ENCODE peak calls at places on chromosomes 6 and 20, in six cellular contexts. E is neural progenitor cell, U is hepatocyte, W is HCT116, V is SK-N-SH, A is MM.1S. Z is an unnamed sample.

GRCh38 chr6:121780325-121781313 is 345.2 kb downstream of the GJA1 start:
- DNase-seq in E (no peak), U (peak), W (peak), V (no peak), A (no peak), Z (no peak)

GRCh38 chr6:32393660-32394420 is 13.1 kb downstream of the BTNL2 start:
- DNase-seq in E (no peak), U (peak), W (no peak), V (no peak), A (no peak), Z (no peak)

GRCh38 chr20:2955257-2955950 is 82.1 kb downstream of the PTPRA start:
- DNase-seq in E (no peak), U (no peak), W (no peak), V (no peak), A (peak), Z (no peak)

GRCh38 chr6:139751179-139751578 is 376.7 kb upstream of the CITED2 start:
- DNase-seq in E (no peak), U (no peak), W (no peak), V (no peak), A (no peak), Z (no peak)

GRCh38 chr20:59498291-59498690 is 106.0 kb upstream of the PHACTR3 start:
- DNase-seq in E (no peak), U (no peak), W (no peak), V (no peak), A (no peak), Z (no peak)

GRCh38 chr6:113371106-113371505 is 486.0 kb upstream of the MARCKS start:
- DNase-seq in E (no peak), U (no peak), W (no peak), V (no peak), A (no peak), Z (no peak)

GRCh38 chr6:10518461-10519216 is 2.5 kb upstream of the GCNT2 start:
- DNase-seq in E (no peak), U (peak), W (no peak), V (no peak), A (no peak), Z (peak)

GRCh38 chr20:60206259-60206658 is 248.0 kb downstream of the CDH26 start:
- DNase-seq in E (peak), U (peak), W (peak), V (peak), A (peak), Z (peak)

GRCh38 chr20:52806918-52807317 is 165.2 kb upstream of the TSHZ2 start:
- DNase-seq in E (no peak), U (no peak), W (no peak), V (no peak), A (no peak), Z (no peak)

GRCh38 chr20:37315293-37316110 is 26.0 kb downstream of the MANBAL start:
- DNase-seq in E (no peak), U (no peak), W (no peak), V (peak), A (no peak), Z (no peak)

DNA sequence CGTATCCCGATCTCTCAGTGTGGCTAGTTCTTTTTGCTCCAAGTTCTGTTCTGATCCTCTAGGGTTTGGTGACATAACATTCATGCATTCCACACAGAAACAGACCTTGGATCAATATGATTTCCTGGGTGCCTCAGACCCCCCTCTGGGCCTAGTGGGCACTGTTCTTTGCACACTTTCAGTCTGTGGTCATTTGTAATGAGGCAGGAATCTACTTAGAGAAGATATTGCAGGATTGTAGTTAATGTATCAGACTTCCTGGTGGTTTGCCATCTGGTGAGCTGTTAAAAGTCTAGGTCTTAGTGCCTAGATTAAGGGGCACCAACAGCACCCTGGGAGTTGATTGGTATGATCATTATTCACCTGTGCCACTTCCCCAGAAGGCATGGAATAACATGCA is 7.5 kb downstream of the BEND6 start:
- DNase-seq in E (no peak), U (no peak), W (no peak), V (no peak), A (no peak), Z (no peak)
- H3K27ac ChIP-seq in E (no peak), U (no peak), W (no peak), V (peak), A (no peak), Z (no peak)

GRCh38 chr20:51542033-51542893 is at the start of gene NFATC2:
- DNase-seq in E (peak), U (peak), W (no peak), V (peak), A (peak), Z (peak)
- TF ChIP-seq CTCF in E (peak), U (peak), W (peak), V (peak), A (peak), Z (peak)

GRCh38 chr6:43493230-43493629 is 15.9 kb downstream of the TJAP1 start:
- DNase-seq in E (no peak), U (no peak), W (no peak), V (no peak), A (no peak), Z (no peak)

GRCh38 chr6:43492673-43493072 is 15.3 kb downstream of the TJAP1 start:
- DNase-seq in E (no peak), U (no peak), W (no peak), V (no peak), A (no peak), Z (no peak)

GRCh38 chr6:43493833-43494232 is 16.3 kb downstream of the LRRC73 start:
- DNase-seq in E (no peak), U (peak), W (no peak), V (no peak), A (no peak), Z (no peak)

GRCh38 chr6:43490523-43490939 is 13.2 kb downstream of the TJAP1 start:
- DNase-seq in E (no peak), U (no peak), W (no peak), V (no peak), A (no peak), Z (no peak)

DNA sequence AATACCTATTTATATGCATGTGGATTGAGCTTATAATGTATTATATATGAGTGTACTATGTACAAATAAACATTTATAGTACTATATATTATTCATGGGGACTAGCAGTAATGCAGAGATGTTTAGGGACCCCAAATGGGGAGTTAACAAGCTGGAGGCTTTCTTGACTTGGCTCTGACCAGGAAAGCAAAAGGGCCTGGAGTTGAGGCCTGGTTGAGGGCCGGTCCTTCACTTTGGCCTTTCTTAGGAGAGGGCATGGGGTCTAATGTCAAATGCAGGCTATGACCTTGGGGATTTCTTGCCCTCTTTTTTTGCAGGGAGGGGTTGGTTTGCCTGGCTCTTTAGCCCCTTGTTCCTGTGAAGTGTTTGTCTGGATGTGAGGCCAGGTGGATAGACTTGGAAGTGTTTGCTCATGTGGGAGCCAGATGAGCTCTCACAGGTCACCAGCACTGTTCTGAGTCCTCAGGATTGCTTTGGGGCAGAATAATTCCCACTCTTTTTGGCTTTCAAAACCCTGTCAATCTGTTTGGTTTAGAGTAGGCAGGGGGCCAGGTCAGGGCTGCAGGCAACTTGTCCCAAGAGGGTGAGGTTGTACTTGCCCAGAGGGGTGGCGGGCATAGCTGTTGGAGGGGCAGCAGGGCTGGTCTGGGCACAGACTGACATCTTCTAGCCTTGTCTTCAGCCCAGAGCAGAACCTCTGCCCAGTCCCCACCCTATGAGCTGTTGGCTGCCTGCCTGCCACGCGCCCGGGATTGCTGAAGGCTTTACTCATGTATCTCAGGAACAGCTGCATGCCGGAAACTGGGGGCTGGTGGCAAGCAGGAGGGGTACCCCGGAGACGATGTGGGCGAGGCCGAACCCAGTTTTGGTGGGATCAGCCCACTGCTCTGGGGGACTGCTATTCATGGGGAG is 14.6 kb downstream of the TJAP1 start:
- DNase-seq in E (no peak), U (no peak), W (no peak), V (peak), A (no peak), Z (no peak)
- TF ChIP-seq EZH2phosphoT487 in E (no peak), U (no peak), W (no peak), V (no peak), A (no peak), Z (no peak)

GRCh38 chr6:41938590-41938989 is 3.0 kb downstream of the CCND3 start:
- DNase-seq in E (peak), U (no peak), W (no peak), V (no peak), A (no peak), Z (no peak)
- H3K27ac ChIP-seq in E (no peak), U (peak), W (no peak), V (peak), A (no peak), Z (peak)

DNA sequence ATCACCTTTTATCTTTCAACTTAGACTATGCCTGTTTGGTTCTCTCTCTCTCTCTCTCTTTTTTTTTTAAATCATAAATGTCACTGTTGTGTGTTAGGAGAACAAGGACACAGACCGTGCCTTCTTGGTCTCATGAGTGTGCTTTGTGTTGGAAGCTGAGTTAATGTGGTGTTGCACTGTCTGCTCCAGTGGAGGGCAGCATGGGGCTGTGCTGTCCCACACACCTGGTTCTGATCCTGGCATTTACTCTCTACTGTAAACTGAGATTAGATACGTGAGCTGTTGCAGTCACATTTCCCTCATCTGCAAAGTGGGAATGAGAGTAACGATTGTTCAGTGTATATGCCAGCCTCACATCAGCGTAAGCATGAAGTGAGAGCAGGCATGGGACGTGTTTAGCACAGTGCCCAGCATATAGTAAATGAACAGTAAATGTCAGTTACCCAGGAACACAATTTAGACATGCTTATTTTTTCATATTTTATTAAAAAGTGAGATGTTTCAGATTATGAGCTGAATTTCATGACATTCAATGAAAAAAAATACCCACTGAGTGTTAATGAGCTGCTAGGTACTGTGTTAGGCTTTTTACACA is 161.1 kb downstream of the FARS2 start:
- DNase-seq in E (peak), U (peak), W (peak), V (peak), A (no peak), Z (peak)
- TF ChIP-seq CTCF in E (peak), U (peak), W (peak), V (peak), A (peak), Z (peak)

DNA sequence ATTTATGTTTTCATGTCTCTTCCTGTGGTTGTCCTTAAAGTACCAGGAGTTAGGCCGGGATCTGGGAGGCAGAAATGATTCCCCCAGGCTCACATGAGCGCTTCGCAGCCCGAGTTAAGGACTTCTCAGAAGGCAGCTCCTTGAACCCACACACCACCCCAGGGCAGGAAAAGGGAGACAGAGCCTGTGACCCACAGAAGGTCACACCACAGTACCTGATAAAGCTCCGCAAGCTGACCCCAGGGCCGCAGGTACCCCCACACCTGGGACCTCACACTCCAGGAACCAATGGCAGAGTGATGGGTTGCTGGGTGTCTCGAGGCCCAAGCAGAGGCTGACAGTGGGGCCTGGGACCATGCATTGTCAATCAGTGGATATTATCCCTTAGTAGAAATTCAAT is 207.6 kb downstream of the CDH4 start:
- DNase-seq in E (no peak), U (no peak), W (no peak), V (no peak), A (no peak), Z (no peak)
- TF ChIP-seq EZH2phosphoT487 in E (no peak), U (no peak), W (no peak), V (no peak), A (no peak), Z (no peak)

GRCh38 chr20:7841967-7842301 is 98.3 kb downstream of the HAO1 start:
- DNase-seq in E (peak), U (peak), W (no peak), V (no peak), A (no peak), Z (no peak)
- H3K27ac ChIP-seq in E (no peak), U (no peak), W (no peak), V (peak), A (no peak), Z (no peak)

GRCh38 chr6:107416179-107416578 is 43.2 kb downstream of the PDSS2 start:
- DNase-seq in E (no peak), U (no peak), W (no peak), V (peak), A (no peak), Z (no peak)

GRCh38 chr6:107419747-107420146 is 39.6 kb downstream of the PDSS2 start:
- DNase-seq in E (no peak), U (no peak), W (no peak), V (no peak), A (no peak), Z (no peak)

GRCh38 chr6:107414246-107414645 is 45.1 kb downstream of the PDSS2 start:
- DNase-seq in E (no peak), U (no peak), W (no peak), V (no peak), A (no peak), Z (no peak)

GRCh38 chr6:107421696-107422256 is 37.6 kb downstream of the PDSS2 start:
- DNase-seq in E (no peak), U (no peak), W (no peak), V (no peak), A (no peak), Z (no peak)

DNA sequence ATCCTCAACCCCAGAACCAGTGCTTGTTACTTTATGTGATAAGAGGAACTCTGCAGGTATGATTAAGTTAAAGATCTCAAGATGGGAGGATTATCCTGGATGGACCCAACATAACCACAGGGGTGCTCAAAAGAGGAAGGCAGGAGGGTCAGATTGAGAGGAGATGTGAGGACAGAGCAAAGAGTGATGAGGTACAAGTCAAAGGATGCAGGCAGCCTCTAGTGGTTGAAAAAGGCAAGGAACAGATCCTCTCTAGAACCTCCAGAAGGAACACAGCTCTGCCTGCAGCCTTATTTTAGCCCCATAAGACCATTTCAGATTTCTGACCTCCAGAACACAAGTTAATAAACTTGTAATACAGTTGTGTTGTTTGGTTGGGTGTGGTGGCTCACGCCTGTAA is 41.2 kb downstream of the PDSS2 start:
- DNase-seq in E (peak), U (no peak), W (no peak), V (no peak), A (peak), Z (peak)
- TF ChIP-seq CTCF in E (peak), U (no peak), W (peak), V (peak), A (peak), Z (peak)

DNA sequence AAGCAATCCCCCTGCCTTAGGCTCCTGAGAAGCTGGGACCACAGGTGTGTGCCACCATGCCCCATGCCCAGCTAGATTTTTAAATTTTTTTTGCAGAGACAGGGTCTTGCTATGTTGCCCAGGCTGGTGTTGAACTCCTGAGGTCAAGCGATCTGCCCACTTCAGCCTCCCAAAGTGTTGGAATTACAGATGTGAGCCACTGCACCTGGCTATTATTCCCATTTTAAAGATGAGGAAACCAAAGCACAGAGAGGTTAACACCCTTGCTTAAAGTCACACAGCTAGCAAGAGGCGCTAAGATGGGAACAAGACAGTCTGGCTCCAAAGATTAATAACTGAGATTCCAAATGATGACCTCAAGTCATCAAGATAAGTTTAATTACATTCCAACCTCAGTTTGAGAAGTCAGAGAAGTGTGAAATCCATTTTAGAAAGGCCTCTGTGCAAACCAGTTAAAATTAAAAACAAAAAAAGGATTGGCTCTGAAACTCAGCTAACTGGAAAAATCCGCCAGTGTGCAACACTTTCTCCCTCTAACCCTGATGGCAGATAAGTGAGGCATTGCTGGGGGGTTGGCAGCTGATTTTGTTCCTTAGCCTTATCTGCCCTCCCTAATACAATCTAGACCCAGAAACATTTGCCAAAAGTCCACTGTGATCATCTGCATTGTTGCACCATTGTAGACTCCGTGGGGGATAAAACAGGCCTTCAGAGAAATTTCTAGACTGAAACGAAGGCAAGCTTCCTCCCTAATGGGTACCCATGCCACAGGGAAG is 55.5 kb downstream of the CPNE5 start:
- DNase-seq in E (no peak), U (no peak), W (no peak), V (no peak), A (no peak), Z (no peak)
- TF ChIP-seq EZH2phosphoT487 in E (no peak), U (no peak), W (no peak), V (no peak), A (no peak), Z (no peak)